ENCODE peak calls at places on chromosome 1, in eight cellular contexts. G is Calu3; R is Peyer's patch; S is stimulated activated CD4-positive, alpha-beta T cell treated with anti-CD3 and anti-CD28 coated beads, Interleukin-1b, Interleukin-23, amount 100 ng/mL, for 1 hour; Q is iPS-NIHi11; F is activated CD8-positive, alpha-beta memory T cell treated with anti-CD3 and anti-CD28 coated beads for 4 hours; B is EL; I is HuH-7. U is an unnamed sample.

GRCh38 chr1:156807627-156808026 is 9.0 kb downstream of the SH2D2A start:
- DNase-seq in G (no peak), R (no peak), S (no peak), Q (no peak), F (no peak), B (no peak), I (no peak), U (no peak)

GRCh38 chr1:147748687-147749350 is 11.6 kb downstream of the GJA5 start:
- DNase-seq in G (no peak), R (no peak), S (no peak), Q (no peak), F (no peak), B (peak), I (no peak), U (no peak)

GRCh38 chr1:164423136-164423535 is 135.8 kb upstream of the PBX1 start:
- DNase-seq in G (no peak), R (no peak), S (no peak), Q (peak), F (no peak), B (peak), I (no peak), U (no peak)

GRCh38 chr1:12344611-12345299 is 114.9 kb downstream of the VPS13D start:
- DNase-seq in G (no peak), R (no peak), S (no peak), Q (no peak), F (no peak), B (no peak), I (no peak), U (no peak)

GRCh38 chr1:201877877-201878339 is 10.8 kb upstream of the SHISA4 start:
- DNase-seq in G (peak), R (no peak), S (no peak), Q (peak), F (no peak), B (peak), I (peak), U (no peak)

GRCh38 chr1:216670118-216670870 is 52.9 kb downstream of the ESRRG start:
- DNase-seq in G (no peak), R (no peak), S (no peak), Q (peak), F (no peak), B (peak), I (peak), U (no peak)

GRCh38 chr1:5388622-5389021 is 603.6 kb downstream of the NPHP4 start:
- DNase-seq in G (no peak), R (no peak), S (no peak), Q (no peak), F (no peak), B (no peak), I (no peak), U (no peak)

GRCh38 chr1:197017558-197018146 is 40.3 kb downstream of the CFHR5 start:
- DNase-seq in G (no peak), R (no peak), S (no peak), Q (no peak), F (no peak), B (no peak), I (no peak), U (no peak)

GRCh38 chr1:147549526-147549925 is 8.2 kb downstream of the BCL9 start:
- DNase-seq in G (no peak), R (no peak), S (no peak), Q (no peak), F (no peak), B (no peak), I (no peak), U (no peak)

GRCh38 chr1:13450204-13450603 is 40.0 kb downstream of the PRAMEF20 start:
- DNase-seq in G (no peak), R (no peak), S (no peak), Q (no peak), F (no peak), B (no peak), I (no peak), U (no peak)

GRCh38 chr1:247332901-247333361 is 1.3 kb upstream of the ZNF496 start:
- DNase-seq in G (no peak), R (peak), S (no peak), Q (no peak), F (no peak), B (peak), I (peak), U (no peak)

GRCh38 chr1:155134858-155135415 is 715 bp upstream of the SLC50A1 start:
- DNase-seq in G (peak), R (peak), S (no peak), Q (peak), F (peak), B (peak), I (peak), U (no peak)

GRCh38 chr1:211928222-211928856 is 97.8 kb upstream of the LPGAT1 start:
- DNase-seq in G (peak), R (peak), S (no peak), Q (peak), F (no peak), B (no peak), I (no peak), U (no peak)

GRCh38 chr1:11984121-11984520 is 3.9 kb downstream of the MFN2 start:
- DNase-seq in G (no peak), R (no peak), S (no peak), Q (no peak), F (no peak), B (no peak), I (no peak), U (no peak)

GRCh38 chr1:229596961-229597699 is 28.8 kb downstream of the TAF5L start:
- DNase-seq in G (no peak), R (no peak), S (no peak), Q (no peak), F (no peak), B (peak), I (no peak), U (no peak)

GRCh38 chr1:203270448-203270847 is 34.9 kb upstream of the BTG2 start:
- DNase-seq in G (no peak), R (no peak), S (no peak), Q (no peak), F (no peak), B (no peak), I (no peak), U (no peak)

GRCh38 chr1:151992345-151993083 is 1.1 kb downstream of the S100A10 start:
- DNase-seq in G (peak), R (peak), S (no peak), Q (peak), F (no peak), B (peak), I (peak), U (no peak)

GRCh38 chr1:88655685-88656299 is 28.3 kb upstream of the PKN2 start:
- DNase-seq in G (no peak), R (no peak), S (no peak), Q (peak), F (no peak), B (peak), I (no peak), U (no peak)

U was measured in central memory CD8-positive, alpha-beta T cell.